ENCODE peak calls at places on chromosomes 7 and 10, in eight cellular contexts. Z is H9, Q is A549, P is body of pancreas, V is fibroblast of lung, W is AG09309, X is GM20000, Y is omental fat pad. H is an unnamed sample.

GRCh38 chr7:77979219-77979618 is 180.6 kb downstream of the PHTF2 start:
- DNase-seq in Z (no peak), Y (no peak), Q (no peak), P (no peak), W (no peak), V (no peak), X (no peak), H (no peak)

GRCh38 chr10:95785942-95786669 is 30.1 kb downstream of the ENTPD1 start:
- DNase-seq in Y (no peak), V (no peak), W (no peak), Z (no peak), X (no peak), Q (no peak), P (no peak), H (no peak)

GRCh38 chr10:12431453-12432101 is 82.2 kb downstream of the CAMK1D start:
- DNase-seq in Y (no peak), Z (no peak), V (no peak), Q (no peak), W (no peak), X (no peak), P (no peak), H (no peak)

GRCh38 chr7:28179081-28180030 is 1.2 kb downstream of the JAZF1 start:
- DNase-seq in V (peak), W (no peak), X (peak), P (peak), Y (peak), Q (peak), Z (peak), H (no peak)

GRCh38 chr10:49079072-49079471 is 36.2 kb downstream of the VSTM4 start:
- DNase-seq in W (no peak), Z (no peak), P (no peak), X (no peak), V (no peak), Q (no peak), Y (no peak), H (no peak)

GRCh38 chr7:127908430-127909258 is 122.6 kb downstream of the LRRC4 start:
- DNase-seq in Q (no peak), X (no peak), Y (no peak), Z (no peak), V (no peak), P (no peak), W (no peak), H (no peak)

GRCh38 chr7:132402751-132403245 is 173.5 kb downstream of the PLXNA4 start:
- DNase-seq in Q (no peak), Y (no peak), V (no peak), P (no peak), X (no peak), Z (no peak), W (peak), H (peak)

GRCh38 chr7:65509368-65510186 is 135.9 kb downstream of the ZNF92 start:
- DNase-seq in Y (no peak), P (no peak), V (no peak), Z (no peak), W (no peak), Q (no peak), X (no peak), H (no peak)

GRCh38 chr10:26446258-26446657 is 8.1 kb downstream of the APBB1IP start:
- DNase-seq in W (no peak), X (no peak), Z (no peak), V (no peak), Q (no peak), Y (no peak), P (no peak), H (no peak)

GRCh38 chr7:13336227-13336626 is 648.8 kb downstream of the ARL4A start:
- DNase-seq in P (no peak), W (peak), X (no peak), Q (no peak), Z (no peak), Y (no peak), V (peak), H (no peak)

GRCh38 chr7:30831227-30831626 is 60.0 kb downstream of the MINDY4 start:
- DNase-seq in P (no peak), W (no peak), V (peak), X (no peak), Z (peak), Q (no peak), Y (no peak), H (no peak)

GRCh38 chr7:127187740-127188139 is 65.0 kb downstream of the GRM8 start:
- DNase-seq in Y (no peak), X (no peak), Z (no peak), V (no peak), Q (no peak), W (no peak), P (no peak), H (no peak)

GRCh38 chr10:59847326-59847725 is 59.0 kb downstream of the CCDC6 start:
- DNase-seq in X (no peak), Z (peak), Q (no peak), W (no peak), V (no peak), Y (no peak), P (no peak), H (no peak)

GRCh38 chr7:47950714-47951113 is 2.4 kb upstream of the PKD1L1 start:
- DNase-seq in X (no peak), Z (peak), P (no peak), V (no peak), Y (no peak), Q (no peak), W (no peak), H (no peak)

GRCh38 chr10:9824546-9825164 is 1193.0 kb upstream of the CELF2 start:
- DNase-seq in Y (no peak), Z (no peak), X (no peak), Q (no peak), W (no peak), V (no peak), P (peak), H (no peak)

GRCh38 chr10:72087392-72087968 is 871 bp downstream of the SPOCK2 start:
- DNase-seq in X (peak), W (no peak), P (no peak), V (no peak), Q (no peak), Y (no peak), Z (peak), H (no peak)

GRCh38 chr10:112471878-112472487 is 25.0 kb downstream of the VTI1A start:
- DNase-seq in V (peak), P (no peak), W (peak), X (peak), Q (peak), Y (no peak), Z (no peak), H (no peak)

GRCh38 chr10:30502266-30503058 is 68.5 kb downstream of the MAP3K8 start:
- DNase-seq in Q (no peak), Y (no peak), P (peak), W (no peak), V (peak), Z (no peak), X (peak), H (no peak)

GRCh38 chr10:96090463-96090800 is 39.7 kb upstream of the ZNF518A start:
- DNase-seq in Q (no peak), V (no peak), Y (no peak), W (no peak), P (no peak), X (no peak), Z (no peak), H (no peak)

GRCh38 chr7:100965723-100966541 is 3.4 kb upstream of the MUC12 start:
- DNase-seq in Y (peak), W (no peak), P (peak), Q (peak), V (peak), Z (peak), X (peak), H (no peak)

GRCh38 chr7:5419523-5420107 is 4.0 kb downstream of the TNRC18 start:
- DNase-seq in P (peak), Z (peak), Y (no peak), W (no peak), X (no peak), V (no peak), Q (no peak), H (no peak)

DNA sequence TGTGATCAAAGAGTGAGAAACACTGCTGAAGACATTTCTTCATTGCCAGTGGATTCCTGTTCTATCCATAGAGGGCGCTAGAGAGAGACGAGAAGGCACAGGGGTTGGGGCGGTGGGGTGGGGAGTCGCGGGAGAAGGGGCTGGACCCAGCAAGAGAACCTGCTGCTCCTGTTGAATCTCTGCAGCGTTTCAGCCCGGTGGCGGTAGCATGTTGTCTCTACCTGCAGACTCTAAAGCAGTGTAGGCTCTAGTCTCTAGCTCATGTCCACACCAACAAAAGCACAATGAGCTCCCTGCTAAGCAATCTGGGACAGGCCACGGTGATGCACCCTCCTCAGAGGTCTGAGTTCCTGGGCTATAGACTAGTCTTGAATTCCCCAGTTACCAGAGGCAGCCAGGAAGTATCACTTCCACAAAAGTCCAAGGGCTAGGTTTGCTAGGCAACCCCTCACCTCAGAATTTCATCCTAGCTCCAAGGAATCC is 167.7 kb downstream of the DGKB start:
- DNase-seq in Z (peak), Y (no peak), V (no peak), P (peak), X (no peak), Q (no peak), W (no peak), H (no peak)
- TF ChIP-seq CTCF in Z (peak), Y (no peak), V (no peak), P (peak), X (no peak), Q (no peak), W (no peak), H (no peak)

GRCh38 chr7:1227071-1227804 is 5.4 kb upstream of the UNCX start:
- DNase-seq in P (no peak), W (no peak), Z (peak), Q (no peak), X (no peak), V (no peak), Y (no peak), H (no peak)

GRCh38 chr7:1226155-1226901 is 6.3 kb upstream of the UNCX start:
- DNase-seq in P (no peak), Y (no peak), X (no peak), V (no peak), Q (no peak), W (no peak), Z (peak), H (no peak)

GRCh38 chr7:1224093-1224702 is 8.5 kb upstream of the UNCX start:
- DNase-seq in Y (no peak), V (no peak), Z (no peak), Q (no peak), P (no peak), W (no peak), X (no peak), H (no peak)

GRCh38 chr7:1223196-1224092 is 9.2 kb upstream of the UNCX start:
- DNase-seq in Y (no peak), V (no peak), Q (peak), Z (no peak), W (no peak), X (no peak), P (no peak), H (no peak)

GRCh38 chr7:1225462-1226154 is 7.1 kb upstream of the UNCX start:
- DNase-seq in X (peak), Y (no peak), Z (peak), V (no peak), Q (no peak), W (no peak), P (peak), H (no peak)
- TF ChIP-seq CTCF in X (peak), Y (no peak), Z (peak), V (peak), Q (peak), W (peak), P (peak), H (peak)

DNA sequence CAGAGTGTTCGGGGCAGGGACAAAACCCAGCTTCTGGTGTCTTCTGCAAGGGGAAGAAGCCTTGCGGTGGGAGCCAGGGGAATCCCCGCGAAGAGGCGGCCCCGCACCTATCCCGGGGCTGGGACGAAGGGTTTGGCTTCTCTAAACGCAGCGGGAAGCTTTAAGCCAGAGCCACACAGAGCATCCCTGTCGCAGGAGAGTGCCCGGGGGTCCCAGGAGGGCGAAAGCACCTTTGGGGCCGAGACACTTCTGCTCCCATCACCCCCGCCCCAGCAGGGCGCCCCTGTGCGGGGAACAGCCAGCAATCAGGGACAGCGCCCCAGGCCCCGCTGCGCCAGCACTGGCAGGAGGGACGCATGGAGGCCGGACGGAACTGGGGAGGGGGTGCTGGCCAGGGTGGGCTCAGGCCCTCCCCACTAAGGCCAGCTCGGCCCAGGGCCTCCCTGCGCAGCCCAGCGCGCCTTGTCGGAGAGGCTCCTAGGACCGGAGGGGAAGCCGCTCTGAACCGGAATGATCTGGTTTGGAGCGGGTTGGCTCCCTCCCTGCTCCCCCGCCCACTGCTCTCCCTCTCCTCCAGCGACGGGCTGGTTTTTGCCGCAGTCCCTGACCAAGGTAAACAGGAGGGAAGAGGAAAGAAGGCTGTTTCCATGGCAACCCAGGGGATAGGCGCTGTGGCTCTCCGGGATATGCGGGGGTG is 63.9 kb downstream of the TMEM209 start:
- DNase-seq in W (no peak), V (peak), Z (peak), Y (no peak), X (peak), Q (no peak), P (peak), H (no peak)
- TF ChIP-seq CTCF in W (no peak), V (no peak), Z (no peak), Y (no peak), X (no peak), Q (no peak), P (no peak), H (no peak)

DNA sequence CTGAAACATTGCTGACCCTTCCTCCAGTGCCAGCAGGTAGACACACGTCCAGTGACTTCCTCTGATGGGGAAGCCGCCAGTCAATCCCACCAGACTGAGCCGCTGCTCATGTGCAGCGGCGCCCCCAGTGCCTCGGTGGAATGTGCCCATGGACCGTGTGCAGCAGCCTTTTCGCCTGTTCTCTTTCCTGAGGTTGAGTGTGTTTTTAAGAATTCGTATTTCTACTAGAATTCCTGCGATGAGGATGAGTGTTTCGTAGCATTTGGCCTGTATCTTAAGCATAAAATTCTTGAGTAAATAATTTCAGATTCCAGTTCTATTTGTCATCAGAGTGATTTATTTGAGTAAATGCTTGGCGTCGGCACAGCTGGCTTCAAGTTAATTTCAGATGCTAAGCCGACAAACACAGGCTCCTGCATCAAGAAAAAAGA is 35.4 kb downstream of the BNIP3 start:
- DNase-seq in V (peak), P (peak), Q (peak), W (peak), Z (no peak), Y (no peak), X (no peak), H (no peak)
- TF ChIP-seq CTCF in V (no peak), P (no peak), Q (peak), W (no peak), Z (no peak), Y (no peak), X (no peak), H (no peak)

GRCh38 chr10:480928-481551 is 208.4 kb downstream of the DIP2C start:
- DNase-seq in Z (peak), Q (no peak), X (no peak), W (no peak), Y (no peak), P (peak), V (peak), H (no peak)
- TF ChIP-seq CTCF in Z (no peak), Q (no peak), X (no peak), W (no peak), Y (no peak), P (no peak), V (no peak), H (no peak)

H was measured in thoracic aorta.